ENCODE peak calls at places on chromosomes 11 and 22, in eight cellular contexts. One of them, this sample, is unnamed.

GRCh38 chr22:35023692-35024363 is 42.1 kb upstream of the ISX start:
- DNase-seq in adrenal gland: peak
- DNase-seq in KBM-7: peak
- DNase-seq in GM23248: peak
- DNase-seq in DMS79 treated with DMSO at 0.1 percent for 48 hours: peak
- DNase-seq in activated CD4-positive, alpha-beta T cell treated with anti-CD3 and anti-CD28 coated beads, Interleukin-2, amount 10 ng/mL, durations not matched to agents 24 days and 14 days: peak
- DNase-seq in NCI-H2171 treated with DMSO at 0.1 percent for 48 hours: peak
- DNase-seq in activated CD4-positive, CD25-positive, alpha-beta regulatory T cell: peak
- DNase-seq in this sample: peak

GRCh38 chr11:44784438-44784760 is 57.6 kb downstream of the TSPAN18 start:
- DNase-seq in adrenal gland: no peak
- DNase-seq in KBM-7: no peak
- DNase-seq in GM23248: no peak
- DNase-seq in DMS79 treated with DMSO at 0.1 percent for 48 hours: no peak
- DNase-seq in activated CD4-positive, alpha-beta T cell treated with anti-CD3 and anti-CD28 coated beads, Interleukin-2, amount 10 ng/mL, durations not matched to agents 24 days and 14 days: no peak
- DNase-seq in NCI-H2171 treated with DMSO at 0.1 percent for 48 hours: no peak
- DNase-seq in activated CD4-positive, CD25-positive, alpha-beta regulatory T cell: no peak
- DNase-seq in this sample: no peak

GRCh38 chr22:39243443-39244072 is 1.2 kb downstream of the PDGFB start:
- DNase-seq in adrenal gland: no peak
- DNase-seq in KBM-7: no peak
- DNase-seq in GM23248: no peak
- DNase-seq in DMS79 treated with DMSO at 0.1 percent for 48 hours: no peak
- DNase-seq in activated CD4-positive, alpha-beta T cell treated with anti-CD3 and anti-CD28 coated beads, Interleukin-2, amount 10 ng/mL, durations not matched to agents 24 days and 14 days: no peak
- DNase-seq in NCI-H2171 treated with DMSO at 0.1 percent for 48 hours: peak
- DNase-seq in activated CD4-positive, CD25-positive, alpha-beta regulatory T cell: no peak
- DNase-seq in this sample: no peak

GRCh38 chr11:128488471-128488870 is 98.9 kb downstream of the ETS1 start:
- DNase-seq in adrenal gland: no peak
- DNase-seq in KBM-7: no peak
- DNase-seq in GM23248: peak
- DNase-seq in DMS79 treated with DMSO at 0.1 percent for 48 hours: no peak
- DNase-seq in activated CD4-positive, alpha-beta T cell treated with anti-CD3 and anti-CD28 coated beads, Interleukin-2, amount 10 ng/mL, durations not matched to agents 24 days and 14 days: no peak
- DNase-seq in NCI-H2171 treated with DMSO at 0.1 percent for 48 hours: no peak
- DNase-seq in activated CD4-positive, CD25-positive, alpha-beta regulatory T cell: no peak
- DNase-seq in this sample: no peak

GRCh38 chr22:50551160-50551752 is 5.6 kb downstream of the KLHDC7B start:
- DNase-seq in adrenal gland: no peak
- DNase-seq in KBM-7: no peak
- DNase-seq in GM23248: no peak
- DNase-seq in DMS79 treated with DMSO at 0.1 percent for 48 hours: no peak
- DNase-seq in activated CD4-positive, alpha-beta T cell treated with anti-CD3 and anti-CD28 coated beads, Interleukin-2, amount 10 ng/mL, durations not matched to agents 24 days and 14 days: no peak
- DNase-seq in NCI-H2171 treated with DMSO at 0.1 percent for 48 hours: no peak
- DNase-seq in activated CD4-positive, CD25-positive, alpha-beta regulatory T cell: no peak
- DNase-seq in this sample: no peak

GRCh38 chr22:48327721-48328120 is 1500.0 kb downstream of the BRD1 start:
- DNase-seq in adrenal gland: no peak
- DNase-seq in KBM-7: no peak
- DNase-seq in GM23248: no peak
- DNase-seq in DMS79 treated with DMSO at 0.1 percent for 48 hours: no peak
- DNase-seq in activated CD4-positive, alpha-beta T cell treated with anti-CD3 and anti-CD28 coated beads, Interleukin-2, amount 10 ng/mL, durations not matched to agents 24 days and 14 days: no peak
- DNase-seq in NCI-H2171 treated with DMSO at 0.1 percent for 48 hours: no peak
- DNase-seq in activated CD4-positive, CD25-positive, alpha-beta regulatory T cell: no peak
- DNase-seq in this sample: no peak

GRCh38 chr22:45602824-45603301 is 68.8 kb upstream of the ATXN10 start:
- DNase-seq in adrenal gland: no peak
- DNase-seq in KBM-7: no peak
- DNase-seq in GM23248: peak
- DNase-seq in DMS79 treated with DMSO at 0.1 percent for 48 hours: peak
- DNase-seq in activated CD4-positive, alpha-beta T cell treated with anti-CD3 and anti-CD28 coated beads, Interleukin-2, amount 10 ng/mL, durations not matched to agents 24 days and 14 days: no peak
- DNase-seq in NCI-H2171 treated with DMSO at 0.1 percent for 48 hours: peak
- DNase-seq in activated CD4-positive, CD25-positive, alpha-beta regulatory T cell: no peak
- DNase-seq in this sample: no peak

GRCh38 chr11:23021287-23021863 is 161.1 kb upstream of the CCDC179 start:
- DNase-seq in adrenal gland: peak
- DNase-seq in KBM-7: peak
- DNase-seq in GM23248: peak
- DNase-seq in DMS79 treated with DMSO at 0.1 percent for 48 hours: no peak
- DNase-seq in activated CD4-positive, alpha-beta T cell treated with anti-CD3 and anti-CD28 coated beads, Interleukin-2, amount 10 ng/mL, durations not matched to agents 24 days and 14 days: no peak
- DNase-seq in NCI-H2171 treated with DMSO at 0.1 percent for 48 hours: peak
- DNase-seq in activated CD4-positive, CD25-positive, alpha-beta regulatory T cell: no peak
- DNase-seq in this sample: peak

GRCh38 chr11:61650781-61651571 is 29.2 kb upstream of the DAGLA start:
- DNase-seq in adrenal gland: peak
- DNase-seq in KBM-7: no peak
- DNase-seq in GM23248: no peak
- DNase-seq in DMS79 treated with DMSO at 0.1 percent for 48 hours: peak
- DNase-seq in activated CD4-positive, alpha-beta T cell treated with anti-CD3 and anti-CD28 coated beads, Interleukin-2, amount 10 ng/mL, durations not matched to agents 24 days and 14 days: no peak
- DNase-seq in NCI-H2171 treated with DMSO at 0.1 percent for 48 hours: peak
- DNase-seq in activated CD4-positive, CD25-positive, alpha-beta regulatory T cell: no peak
- DNase-seq in this sample: no peak

GRCh38 chr11:1913271-1914060 is 6.0 kb upstream of the TNNT3 start:
- DNase-seq in adrenal gland: no peak
- DNase-seq in KBM-7: no peak
- DNase-seq in GM23248: no peak
- DNase-seq in DMS79 treated with DMSO at 0.1 percent for 48 hours: no peak
- DNase-seq in activated CD4-positive, alpha-beta T cell treated with anti-CD3 and anti-CD28 coated beads, Interleukin-2, amount 10 ng/mL, durations not matched to agents 24 days and 14 days: no peak
- DNase-seq in NCI-H2171 treated with DMSO at 0.1 percent for 48 hours: no peak
- DNase-seq in activated CD4-positive, CD25-positive, alpha-beta regulatory T cell: no peak
- DNase-seq in this sample: no peak

GRCh38 chr22:33747576-33748180 is 172.6 kb downstream of the LARGE1 start:
- DNase-seq in adrenal gland: peak
- DNase-seq in KBM-7: no peak
- DNase-seq in GM23248: no peak
- DNase-seq in DMS79 treated with DMSO at 0.1 percent for 48 hours: peak
- DNase-seq in activated CD4-positive, alpha-beta T cell treated with anti-CD3 and anti-CD28 coated beads, Interleukin-2, amount 10 ng/mL, durations not matched to agents 24 days and 14 days: no peak
- DNase-seq in NCI-H2171 treated with DMSO at 0.1 percent for 48 hours: peak
- DNase-seq in activated CD4-positive, CD25-positive, alpha-beta regulatory T cell: no peak
- DNase-seq in this sample: peak